ENCODE peak calls at places on chromosomes 1 and 21, in four cellular contexts. R is GM12878, F is SK-N-SH, O is K562. Z is an unnamed sample.

GRCh38 chr1:223216482-223217205 is 73.6 kb upstream of the TLR5 start:
- DNase-seq in R (no peak), F (peak), O (no peak), Z (no peak)

GRCh38 chr1:152497273-152497672 is 13.3 kb upstream of the LCE5A start:
- DNase-seq in O (peak), F (no peak), R (no peak), Z (no peak)

GRCh38 chr1:24180676-24181075 is 6.4 kb downstream of the IFNLR1 start:
- DNase-seq in F (no peak), O (no peak), R (no peak), Z (no peak)

GRCh38 chr1:117512728-117513321 is 93.0 kb upstream of the TENT5C start:
- DNase-seq in R (no peak), O (peak), F (no peak), Z (no peak)

GRCh38 chr1:228368801-228369607 is 37.6 kb downstream of the TRIM11 start:
- DNase-seq in F (no peak), R (no peak), O (peak), Z (peak)

GRCh38 chr1:200130552-200130951 is 103.0 kb downstream of the NR5A2 start:
- DNase-seq in O (no peak), R (no peak), F (no peak), Z (no peak)

GRCh38 chr1:239982762-239983161 is 108.9 kb upstream of the FMN2 start:
- DNase-seq in O (no peak), F (no peak), R (no peak), Z (no peak)

GRCh38 chr1:97693601-97694000 is 227.2 kb downstream of the DPYD start:
- DNase-seq in F (no peak), O (no peak), R (no peak), Z (no peak)

GRCh38 chr1:9085306-9085940 is 16.0 kb upstream of the SLC2A5 start:
- DNase-seq in R (no peak), F (no peak), O (no peak), Z (no peak)

GRCh38 chr1:21816602-21817302 is 4.7 kb downstream of the LDLRAD2 start:
- DNase-seq in R (no peak), O (no peak), F (no peak), Z (no peak)

GRCh38 chr1:43352351-43352705 is 6.5 kb upstream of the CDC20 start:
- DNase-seq in F (no peak), O (no peak), R (no peak), Z (no peak)

GRCh38 chr1:43357251-43357650 is 1.5 kb upstream of the CDC20 start:
- DNase-seq in R (no peak), F (no peak), O (no peak), Z (no peak)

GRCh38 chr1:43351421-43352350 is 7.1 kb upstream of the CDC20 start:
- DNase-seq in O (no peak), R (no peak), F (no peak), Z (no peak)

GRCh38 chr1:43354936-43355335 is 3.8 kb upstream of the CDC20 start:
- DNase-seq in R (no peak), F (no peak), O (no peak), Z (no peak)

GRCh38 chr1:43354471-43354870 is 4.3 kb upstream of the CDC20 start:
- DNase-seq in F (no peak), R (no peak), O (no peak), Z (no peak)
- TF ChIP-seq USF1 in F (no peak), R (no peak), O (no peak), Z (no peak)

GRCh38 chr1:6959491-6959890 is 174.2 kb downstream of the CAMTA1 start:
- DNase-seq in F (no peak), O (no peak), R (no peak), Z (no peak)
- TF ChIP-seq USF1 in F (no peak), O (no peak), R (no peak), Z (no peak)

GRCh38 chr1:238777551-238777950 is 608.8 kb upstream of the CHRM3 start:
- DNase-seq in R (no peak), F (no peak), O (no peak), Z (no peak)
- TF ChIP-seq USF1 in R (no peak), F (no peak), O (no peak), Z (no peak)

GRCh38 chr1:19480282-19480681 is 5.1 kb downstream of the CAPZB start:
- DNase-seq in F (peak), R (no peak), O (no peak), Z (no peak)
- TF ChIP-seq USF1 in F (no peak), R (no peak), O (no peak), Z (no peak)

DNA sequence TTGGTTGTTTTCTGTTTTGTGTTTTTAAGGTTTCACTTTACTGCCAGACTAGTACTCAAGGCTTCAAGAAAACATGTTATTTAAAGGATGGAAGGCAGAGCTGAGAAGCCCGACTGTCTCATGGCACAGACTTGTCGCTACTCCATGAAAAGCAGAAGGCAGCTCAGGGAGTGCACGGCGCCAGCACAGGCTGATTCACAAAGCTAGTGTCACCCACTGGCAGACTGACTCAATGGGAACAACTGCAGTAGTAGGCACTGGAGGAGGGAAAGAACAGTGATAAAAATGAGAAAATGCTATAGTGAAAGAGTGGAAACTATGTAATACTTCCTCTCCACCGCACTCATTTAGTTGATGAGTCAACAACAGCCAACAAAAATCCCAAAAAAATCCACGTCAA is 14.7 kb downstream of the HSF2BP start:
- DNase-seq in F (no peak), R (no peak), O (no peak), Z (no peak)
- TF ChIP-seq USF1 in F (no peak), R (no peak), O (no peak), Z (no peak)

GRCh38 chr1:13799502-13800283 is 99.7 kb downstream of the PRDM2 start:
- DNase-seq in O (no peak), F (no peak), R (no peak), Z (no peak)

GRCh38 chr1:13801232-13801631 is 101.2 kb downstream of the PRDM2 start:
- DNase-seq in F (no peak), O (no peak), R (no peak), Z (no peak)

GRCh38 chr1:13797397-13797796 is 97.4 kb downstream of the PRDM2 start:
- DNase-seq in O (no peak), F (no peak), R (no peak), Z (no peak)

GRCh38 chr1:13794231-13795187 is 94.5 kb downstream of the PRDM2 start:
- DNase-seq in F (no peak), R (no peak), O (no peak), Z (no peak)

DNA sequence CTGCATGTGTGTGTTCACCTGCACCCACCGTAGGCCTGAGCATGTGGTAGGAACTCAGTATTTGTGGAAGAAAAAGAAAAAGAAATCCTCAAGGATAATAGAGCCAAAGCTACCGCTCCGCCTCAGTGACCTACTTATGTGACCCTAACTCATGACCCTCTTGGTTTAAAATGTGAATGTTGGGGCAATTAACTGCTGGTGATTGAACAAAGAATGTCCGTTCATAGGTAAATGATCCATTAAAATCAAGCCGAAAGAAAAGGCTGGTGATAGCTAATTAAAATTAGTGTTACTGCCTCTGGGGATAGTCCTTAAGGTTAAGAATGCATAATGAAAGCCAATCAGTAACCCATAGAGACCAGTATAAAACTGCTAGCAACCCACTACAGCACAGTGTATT is 98.1 kb downstream of the PRDM2 start:
- DNase-seq in R (no peak), F (no peak), O (no peak), Z (no peak)
- TF ChIP-seq USF1 in R (no peak), F (no peak), O (no peak), Z (no peak)

GRCh38 chr1:205822397-205822796 is 9.4 kb upstream of the SLC41A1 start:
- DNase-seq in O (no peak), R (no peak), F (no peak), Z (no peak)

GRCh38 chr1:205826407-205826806 is 13.4 kb upstream of the SLC41A1 start:
- DNase-seq in R (no peak), O (no peak), F (no peak), Z (no peak)

GRCh38 chr1:205826975-205827374 is 14.0 kb upstream of the SLC41A1 start:
- DNase-seq in F (no peak), R (no peak), O (no peak), Z (no peak)

GRCh38 chr1:205827623-205828022 is 14.6 kb upstream of the SLC41A1 start:
- DNase-seq in F (no peak), R (no peak), O (no peak), Z (no peak)

DNA sequence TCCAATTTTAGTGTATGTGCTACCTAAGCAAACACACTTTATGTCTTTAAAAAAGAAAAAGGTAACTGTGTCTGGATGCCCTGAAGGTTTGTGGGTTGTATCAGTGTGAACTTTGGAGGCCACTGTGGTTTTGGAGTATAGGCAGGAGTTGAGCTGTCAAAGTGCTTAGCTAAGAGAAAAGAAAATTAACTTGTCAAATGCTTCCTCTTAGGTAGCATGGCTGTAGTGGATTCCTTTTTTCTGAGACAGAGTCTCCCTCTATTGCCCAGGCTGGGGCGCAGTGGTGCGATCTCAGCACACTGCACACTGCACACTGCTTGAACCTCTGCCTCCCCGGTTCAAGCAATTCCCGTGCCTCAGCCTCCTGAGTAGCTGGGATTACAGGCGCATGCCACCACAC is 11.2 kb upstream of the SLC41A1 start:
- DNase-seq in O (no peak), F (no peak), R (no peak), Z (no peak)
- TF ChIP-seq USF1 in O (no peak), F (no peak), R (no peak), Z (no peak)

GRCh38 chr1:243924588-243925349 is 74.7 kb upstream of the AKT3 start:
- DNase-seq in F (no peak), O (no peak), R (no peak), Z (no peak)

GRCh38 chr1:243921113-243921512 is 71.1 kb upstream of the AKT3 start:
- DNase-seq in R (no peak), O (no peak), F (no peak), Z (no peak)

GRCh38 chr1:243924188-243924587 is 74.1 kb upstream of the AKT3 start:
- DNase-seq in R (no peak), F (no peak), O (no peak), Z (no peak)

GRCh38 chr1:243926299-243926698 is 76.3 kb upstream of the AKT3 start:
- DNase-seq in F (no peak), O (no peak), R (no peak), Z (no peak)

DNA sequence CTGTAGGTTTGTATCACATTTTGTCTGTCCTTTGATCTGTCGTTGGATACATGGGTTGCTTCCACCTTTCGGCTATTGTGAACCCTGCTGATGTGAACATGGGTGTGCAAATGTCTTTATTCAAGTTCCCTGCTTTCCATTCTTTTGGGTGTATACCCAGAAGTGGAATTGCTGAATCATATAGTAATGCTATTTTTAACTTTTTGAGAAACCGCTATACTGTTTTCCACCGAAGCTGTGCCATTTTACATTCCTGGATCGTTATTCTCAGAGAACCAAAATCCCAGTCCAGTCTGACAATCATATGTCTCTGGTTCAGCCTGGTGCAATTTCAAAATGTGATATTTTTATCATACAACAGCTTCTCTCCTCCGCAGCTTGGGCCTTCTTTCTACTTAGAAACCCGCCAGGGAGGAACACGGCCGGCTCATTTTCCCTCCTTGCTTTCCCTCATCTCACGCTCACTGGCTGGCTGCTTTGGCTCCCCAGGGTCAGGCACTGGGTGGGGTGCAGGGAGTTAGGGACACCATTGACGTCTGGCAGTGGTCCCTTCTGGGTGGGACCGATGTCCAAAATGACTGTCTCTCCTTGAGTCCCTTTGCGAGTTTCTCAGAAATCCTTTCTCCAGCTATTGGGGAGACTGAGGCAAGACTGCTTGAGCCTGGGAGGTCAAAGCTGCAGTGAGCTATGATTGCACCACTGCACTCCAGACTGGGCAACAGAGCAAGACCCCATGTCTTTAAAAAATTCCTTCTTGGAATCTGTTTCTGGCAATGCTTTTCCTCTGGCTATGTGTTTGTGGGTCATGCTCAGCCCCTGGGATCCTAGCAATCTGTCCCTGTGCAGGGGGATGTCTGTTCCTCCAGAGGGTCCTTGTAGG is 73.5 kb upstream of the AKT3 start:
- DNase-seq in O (no peak), F (no peak), R (no peak), Z (no peak)
- TF ChIP-seq USF1 in O (no peak), F (no peak), R (no peak), Z (no peak)

GRCh38 chr21:42238185-42238934 is 19.4 kb downstream of the ABCG1 start:
- DNase-seq in F (no peak), O (no peak), R (peak), Z (no peak)
- TF ChIP-seq USF1 in F (no peak), O (no peak), R (no peak), Z (no peak)

DNA sequence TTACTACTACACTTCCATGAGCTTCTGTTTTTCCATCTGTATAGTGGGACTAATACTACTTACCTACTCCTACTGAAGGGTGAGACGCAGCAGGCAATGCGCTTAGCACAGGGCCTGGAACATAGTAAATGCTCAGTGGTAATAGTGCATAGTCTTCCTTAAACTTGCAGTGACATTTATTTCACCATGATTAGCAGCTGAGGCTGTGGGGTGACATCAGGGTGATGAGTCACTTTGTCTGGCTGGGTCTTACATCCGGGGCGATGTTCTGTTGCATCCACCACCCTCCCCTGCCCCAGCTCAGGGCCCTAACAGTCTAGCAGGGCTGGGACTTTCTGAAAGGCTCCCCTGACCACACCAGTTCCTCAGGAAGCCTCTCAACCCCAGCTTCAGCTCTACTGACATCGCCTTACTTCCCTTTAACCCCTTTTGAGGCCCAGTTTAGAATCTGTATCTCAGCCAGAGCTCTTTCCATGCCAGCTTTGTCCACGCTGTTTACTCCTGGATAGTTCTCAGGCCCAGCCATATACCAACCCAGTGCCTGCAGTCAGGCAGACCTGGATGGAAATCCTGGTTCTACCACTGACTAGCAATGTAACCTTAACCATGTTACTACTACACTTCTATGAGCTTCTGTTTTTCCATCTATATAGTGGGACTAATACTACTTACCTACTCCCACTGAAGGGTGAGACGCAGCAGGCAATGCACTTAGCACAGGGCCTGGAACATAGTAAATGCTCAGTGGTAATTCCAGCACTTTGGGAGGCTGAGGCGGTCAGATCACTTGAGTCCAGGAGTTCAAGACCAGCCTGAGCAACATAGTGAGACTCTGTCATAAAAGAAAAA is 66.3 kb downstream of the CD58 start:
- DNase-seq in R (peak), O (peak), F (no peak), Z (no peak)
- TF ChIP-seq USF1 in R (no peak), O (no peak), F (no peak), Z (no peak)

Z was measured in WTC11.